ENCODE peak calls at places on chromosome 5, in five cellular contexts. J is AG09309, F is heart right ventricle, G is fibroblast of pulmonary artery, Y is left ventricle myocardium inferior. B is an unnamed sample.

GRCh38 chr5:14492341-14492964 is 89.1 kb upstream of the OTULINL start:
- DNase-seq in G (no peak), J (no peak), F (no peak), Y (no peak), B (no peak)

GRCh38 chr5:135833521-135833920 is 942 bp upstream of the SLC25A48 start:
- DNase-seq in Y (no peak), J (no peak), G (no peak), F (no peak), B (no peak)

GRCh38 chr5:106649031-106649430 is 1021.7 kb downstream of the EFNA5 start:
- DNase-seq in Y (no peak), F (no peak), J (no peak), G (no peak), B (no peak)

GRCh38 chr5:143566139-143566538 is 162.7 kb upstream of the NR3C1 start:
- DNase-seq in Y (no peak), G (no peak), F (no peak), J (no peak), B (no peak)

GRCh38 chr5:1110930-1111726 is 735 bp downstream of the SLC12A7 start:
- DNase-seq in Y (peak; percentile 70), F (peak; percentile 71), J (no peak), G (no peak), B (no peak)

GRCh38 chr5:42840279-42840678 is 28.6 kb upstream of the SELENOP start:
- DNase-seq in J (peak; percentile 76), F (peak; percentile 37), G (peak; percentile 93), Y (peak; percentile 72), B (peak; percentile 92)

GRCh38 chr5:65620021-65620420 is 4.1 kb downstream of the TRIM23 start:
- DNase-seq in G (no peak), Y (no peak), J (no peak), F (no peak), B (no peak)

GRCh38 chr5:74766348-74766886 is 500 bp downstream of the GFM2 start:
- DNase-seq in Y (no peak), G (peak; percentile 51), F (no peak), J (peak; percentile 33), B (peak; percentile 61)

GRCh38 chr5:65032250-65032649 is 263.5 kb downstream of the CWC27 start:
- DNase-seq in G (peak; percentile 98), J (peak; percentile 95), Y (no peak), F (no peak), B (peak; percentile 91)

GRCh38 chr5:150636391-150637244 is 3.8 kb upstream of the SYNPO start:
- DNase-seq in Y (peak; percentile 55), G (peak; percentile 72), J (no peak), F (peak; percentile 76), B (peak; percentile 79)

GRCh38 chr5:133440467-133441115 is 171.8 kb downstream of the FSTL4 start:
- DNase-seq in G (no peak), Y (no peak), J (no peak), F (no peak), B (no peak)

GRCh38 chr5:65880673-65881072 is 45.7 kb upstream of the ERBIN start:
- DNase-seq in J (no peak), G (no peak), Y (no peak), F (no peak), B (no peak)

GRCh38 chr5:81393783-81394718 is at the start of gene ACOT12:
- DNase-seq in F (no peak), J (no peak), G (peak; percentile 24), Y (no peak), B (peak; percentile 15)

GRCh38 chr5:81389015-81389414 is 4.9 kb downstream of the ACOT12 start:
- DNase-seq in G (no peak), Y (no peak), J (no peak), F (no peak), B (no peak)

GRCh38 chr5:81397169-81397568 is 3.2 kb upstream of the ACOT12 start:
- DNase-seq in J (peak; percentile 8), Y (no peak), G (peak; percentile 67), F (peak; percentile 23), B (peak; percentile 34)

GRCh38 chr5:81395262-81395661 is 1.3 kb upstream of the ACOT12 start:
- DNase-seq in J (no peak), F (no peak), Y (no peak), G (no peak), B (no peak)

DNA sequence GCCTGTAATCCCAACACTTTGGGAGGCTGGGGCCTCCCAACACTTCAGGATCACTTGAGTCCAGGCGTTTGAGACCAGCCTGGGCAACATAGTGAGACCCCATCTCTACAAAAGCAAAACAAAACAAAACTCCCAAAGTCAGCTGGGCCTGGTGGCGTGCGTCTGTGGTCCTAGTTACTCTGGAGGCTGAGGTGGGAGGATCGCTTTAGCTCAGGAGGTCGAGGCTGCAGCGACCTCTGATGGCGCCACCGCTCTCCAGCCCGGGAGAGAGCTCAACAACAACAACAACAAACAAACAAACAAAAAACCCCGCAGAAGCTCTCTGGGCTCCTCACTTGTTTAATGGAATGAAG is 528 bp downstream of the ACOT12 start:
- DNase-seq in F (no peak), J (no peak), G (no peak), Y (no peak), B (no peak)
- H3K4me3 ChIP-seq in F (no peak overlapping the region), J (peak overlapping the region; percentile 43), G (peak overlapping the region; percentile 46), Y (peak overlapping the region; percentile 62), B (peak overlapping the region; percentile 38)

GRCh38 chr5:34895641-34896419 is 19.5 kb downstream of the RAD1 start:
- DNase-seq in F (no peak), G (peak; percentile 50), Y (no peak), J (no peak), B (no peak)
- TF ChIP-seq CTCF in F (no peak), G (no peak), Y (no peak), J (no peak), B (no peak)

GRCh38 chr5:40685191-40685590 is 5.5 kb downstream of the PTGER4 start:
- DNase-seq in F (no peak), G (no peak), Y (no peak), J (no peak), B (no peak)

GRCh38 chr5:40689442-40689841 is 9.7 kb downstream of the PTGER4 start:
- DNase-seq in F (peak; percentile 35), G (peak; percentile 96), J (peak; percentile 84), Y (no peak), B (peak; percentile 97)

GRCh38 chr5:40688127-40688756 is 8.5 kb downstream of the PTGER4 start:
- DNase-seq in F (peak; percentile 89), Y (peak; percentile 78), J (no peak), G (peak; percentile 93), B (peak; percentile 92)

GRCh38 chr5:40685952-40686351 is 6.2 kb downstream of the PTGER4 start:
- DNase-seq in J (no peak), Y (no peak), F (no peak), G (no peak), B (no peak)

GRCh38 chr5:40687316-40687715 is 7.6 kb downstream of the PTGER4 start:
- DNase-seq in G (no peak), F (no peak), Y (no peak), J (no peak), B (no peak)
- H3K4me3 ChIP-seq in G (no peak overlapping the region), F (no peak overlapping the region), Y (peak overlapping the region; percentile 95), J (no peak overlapping the region), B (no peak overlapping the region)

GRCh38 chr5:131634996-131635754 is at the start of gene RAPGEF6:
- DNase-seq in G (peak; percentile 100), F (peak; percentile 99), Y (peak; percentile 96), J (peak; percentile 100), B (peak; percentile 100)
- TF ChIP-seq CTCF in G (no peak), F (no peak), Y (peak; percentile 7), J (no peak), B (peak; percentile 5)

DNA sequence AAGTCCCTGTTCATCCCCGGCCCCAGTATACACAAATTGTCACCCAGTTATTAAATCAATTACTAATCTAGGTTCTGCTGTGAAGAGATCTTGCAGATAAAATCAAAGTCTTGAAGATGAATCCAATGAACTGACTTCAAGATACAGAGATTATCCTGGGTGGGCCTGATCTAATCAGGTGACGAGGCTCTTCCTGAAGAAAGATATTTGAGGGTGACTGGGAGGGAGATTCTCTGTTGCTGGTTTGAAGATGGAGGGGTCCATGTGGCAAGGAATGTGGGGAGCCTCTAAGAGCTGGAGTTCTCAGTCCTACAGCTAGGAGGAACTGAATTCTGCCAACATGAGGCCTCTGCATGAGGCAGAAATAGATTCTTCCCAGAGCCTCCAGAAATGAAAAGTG is 36.1 kb upstream of the ICE1 start:
- DNase-seq in J (no peak), F (no peak), G (no peak), Y (no peak), B (no peak)
- H3K4me3 ChIP-seq in J (no peak overlapping the region), F (no peak overlapping the region), G (no peak overlapping the region), Y (no peak overlapping the region), B (no peak overlapping the region)

GRCh38 chr5:123455640-123456039 is 32.4 kb upstream of the CEP120 start:
- DNase-seq in Y (no peak), F (no peak), J (no peak), G (no peak), B (no peak)
- TF ChIP-seq CTCF in Y (peak; percentile 13), F (no peak), J (no peak), G (no peak), B (no peak)

B was measured in astrocyte of the spinal cord.